ENCODE peak calls at places on chromosome 16, in six cellular contexts. K is IMR-90, L is mesendoderm, M is H1, N is neuronal stem cell, Q is trophoblast cell. J is an unnamed sample.

GRCh38 chr16:46790599-46791270 is 40.2 kb downstream of the C16orf87 start:
- DNase-seq in N (no peak), Q (no peak), M (no peak), L (no peak), K (no peak), J (no peak)

GRCh38 chr16:76226011-76226410 is 51.2 kb upstream of the CNTNAP4 start:
- DNase-seq in Q (no peak), N (no peak), K (no peak), M (no peak), L (no peak), J (peak; percentile 82)

GRCh38 chr16:52498640-52499039 is 48.3 kb downstream of the TOX3 start:
- DNase-seq in M (no peak), K (no peak), L (peak; percentile 6), Q (no peak), N (no peak), J (no peak)

GRCh38 chr16:53545433-53545832 is 42.4 kb upstream of the AKTIP start:
- DNase-seq in K (no peak), Q (peak; percentile 58), L (no peak), M (no peak), N (no peak), J (no peak)

GRCh38 chr16:82331397-82331796 is 161.4 kb upstream of the MPHOSPH6 start:
- DNase-seq in M (no peak), K (no peak), Q (no peak), N (no peak), L (no peak), J (no peak)

GRCh38 chr16:17026600-17027242 is 444.0 kb downstream of the XYLT1 start:
- DNase-seq in Q (no peak), K (no peak), L (no peak), M (no peak), N (no peak), J (no peak)

GRCh38 chr16:89069920-89070319 is 23.7 kb upstream of the ACSF3 start:
- DNase-seq in M (no peak), L (no peak), Q (no peak), N (no peak), K (no peak), J (no peak)

GRCh38 chr16:56349086-56349415 is 76.3 kb downstream of the AMFR start:
- DNase-seq in N (no peak), L (no peak), Q (no peak), K (no peak), M (no peak), J (no peak)

GRCh38 chr16:88759245-88759975 is 25.6 kb downstream of the PIEZO1 start:
- DNase-seq in L (peak; percentile 70), M (no peak), N (no peak), K (peak; percentile 49), Q (no peak), J (peak; percentile 81)

GRCh38 chr16:2511128-2511785 is 2.5 kb upstream of the ATP6V0C start:
- DNase-seq in L (peak; percentile 47), M (no peak), N (no peak), Q (no peak), K (peak; percentile 71), J (peak; percentile 78)

GRCh38 chr16:17134586-17134985 is 336.2 kb downstream of the XYLT1 start:
- DNase-seq in M (no peak), Q (no peak), N (no peak), K (no peak), L (no peak), J (no peak)

GRCh38 chr16:14394834-14395233 is 235.2 kb downstream of the PARN start:
- DNase-seq in N (no peak), L (no peak), M (no peak), Q (no peak), K (no peak), J (no peak)

GRCh38 chr16:18782697-18783429 is 7.3 kb downstream of the RPS15A start:
- DNase-seq in Q (no peak), N (no peak), M (no peak), K (no peak), L (no peak), J (no peak)

GRCh38 chr16:15775209-15775608 is 81.6 kb downstream of the MYH11 start:
- DNase-seq in N (no peak), Q (no peak), K (peak; percentile 58), M (no peak), L (peak; percentile 60), J (peak; percentile 41)

GRCh38 chr16:76583466-76583865 is 306.3 kb downstream of the CNTNAP4 start:
- DNase-seq in M (no peak), Q (no peak), L (no peak), K (no peak), N (no peak), J (no peak)

GRCh38 chr16:29675811-29676643 is 3.0 kb upstream of the QPRT start:
- DNase-seq in L (peak; percentile 87), N (no peak), K (peak; percentile 18), Q (peak; percentile 42), M (no peak), J (peak; percentile 63)

GRCh38 chr16:77993586-77993985 is 28.8 kb upstream of the CLEC3A start:
- DNase-seq in N (no peak), K (peak; percentile 35), M (no peak), L (peak; percentile 86), Q (peak; percentile 86), J (peak; percentile 78)

GRCh38 chr16:70428178-70428998 is 10.5 kb downstream of the ST3GAL2 start:
- DNase-seq in K (peak; percentile 97), L (peak; percentile 99), M (no peak), Q (peak; percentile 92), N (no peak), J (peak; percentile 98)

GRCh38 chr16:70430667-70431536 is 8.0 kb downstream of the ST3GAL2 start:
- DNase-seq in L (peak; percentile 69), M (no peak), N (no peak), K (peak; percentile 24), Q (peak; percentile 85), J (peak; percentile 55)

GRCh38 chr16:70432304-70432799 is 6.5 kb downstream of the ST3GAL2 start:
- DNase-seq in L (no peak), Q (peak; percentile 22), N (no peak), M (no peak), K (no peak), J (peak; percentile 39)

GRCh38 chr16:70427786-70428177 is 11.1 kb downstream of the ST3GAL2 start:
- DNase-seq in Q (no peak), L (no peak), M (no peak), N (no peak), K (no peak), J (no peak)

GRCh38 chr16:70429888-70430666 is 8.8 kb downstream of the ST3GAL2 start:
- DNase-seq in Q (peak; percentile 21), L (no peak), N (no peak), K (no peak), M (no peak), J (no peak)
- H3K4ac ChIP-seq in Q (peak overlapping the region; percentile 74), L (peak overlapping the region; percentile 84), N (no peak overlapping the region), K (peak overlapping the region; percentile 84), M (peak overlapping the region; percentile 96), J (peak overlapping the region; percentile 98)

DNA sequence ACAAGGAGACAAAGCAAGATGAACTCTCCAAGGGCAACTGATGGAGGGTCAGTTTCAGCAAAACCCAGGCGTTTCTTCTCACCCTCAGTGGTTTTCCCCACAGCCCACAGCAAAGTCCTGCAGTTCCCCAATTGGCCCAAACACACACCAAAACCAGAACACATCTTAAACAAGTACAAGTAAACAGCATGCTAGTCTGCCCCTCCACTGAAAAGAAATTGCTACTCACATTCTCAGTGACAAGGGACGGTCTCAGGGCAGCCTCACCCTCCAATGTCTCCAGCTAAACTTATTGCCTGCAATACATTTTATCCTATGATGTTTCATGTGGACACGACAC is 300.6 kb upstream of the IRX3 start:
- DNase-seq in Q (no peak), N (no peak), M (no peak), L (no peak), K (no peak), J (no peak)
- H3K36me3 ChIP-seq in Q (no peaks in the 10 kb centered on the region), N (no peaks in the 10 kb centered on the region), M (no peaks in the 10 kb centered on the region), L (no peaks in the 10 kb centered on the region), K (no peaks in the 10 kb centered on the region), J (no peaks in the 10 kb centered on the region)

GRCh38 chr16:58495861-58496331 is 4.0 kb upstream of the NDRG4 start:
- DNase-seq in K (no peak), Q (no peak), L (no peak), N (no peak), M (no peak), J (no peak)

GRCh38 chr16:58492066-58492465 is 7.9 kb upstream of the NDRG4 start:
- DNase-seq in Q (no peak), M (no peak), K (no peak), N (no peak), L (no peak), J (no peak)

GRCh38 chr16:58492735-58493134 is 7.2 kb upstream of the NDRG4 start:
- DNase-seq in M (no peak), L (peak; percentile 54), N (no peak), Q (no peak), K (no peak), J (no peak)

GRCh38 chr16:58494981-58495860 is 4.7 kb upstream of the NDRG4 start:
- DNase-seq in L (peak; percentile 99), Q (peak; percentile 81), M (no peak), N (peak; percentile 97), K (peak; percentile 99), J (peak; percentile 99)

GRCh38 chr16:58493756-58494431 is 6.0 kb upstream of the NDRG4 start:
- DNase-seq in N (no peak), M (no peak), L (no peak), Q (no peak), K (no peak), J (no peak)
- H3K4ac ChIP-seq in N (no peak overlapping the region), M (no peak overlapping the region), L (no peak overlapping the region), Q (no peak overlapping the region), K (no peak overlapping the region), J (no peak overlapping the region)

DNA sequence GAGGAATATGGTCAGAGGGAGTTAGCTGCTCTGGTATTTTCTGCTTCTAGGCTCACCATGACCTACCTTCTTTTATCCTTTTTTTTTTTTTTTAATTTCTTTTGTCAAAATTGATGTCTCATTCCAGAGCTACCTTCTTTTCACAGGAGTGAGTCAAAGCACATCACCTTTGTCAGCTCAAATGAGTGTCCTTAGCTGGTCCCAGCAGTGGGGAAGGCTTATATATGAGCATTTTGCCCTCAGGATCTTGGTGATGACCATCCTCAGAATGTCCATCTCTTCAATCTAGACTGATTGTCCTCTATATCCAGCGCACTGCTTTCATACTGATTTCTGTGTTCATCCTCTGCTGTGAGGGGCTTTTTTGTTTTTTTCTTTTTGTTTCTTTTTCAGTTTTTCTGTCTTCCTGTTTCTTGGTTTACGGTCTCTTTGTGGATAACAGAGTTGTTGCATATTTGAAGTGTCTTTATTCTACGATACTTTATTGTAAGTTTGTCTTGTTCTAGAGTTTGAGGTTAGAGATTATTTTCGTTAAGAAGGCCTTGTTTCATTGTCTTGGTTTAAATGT is 24.9 kb downstream of the CBFB start:
- DNase-seq in K (no peak), M (no peak), N (no peak), L (no peak), Q (peak; percentile 23), J (no peak)
- H3K36me3 ChIP-seq in K (peaks cover 5% of the 10 kb centered on the region), M (no peaks in the 10 kb centered on the region), N (no peaks in the 10 kb centered on the region), L (no peaks in the 10 kb centered on the region), Q (peaks cover 5% of the 10 kb centered on the region), J (peaks cover 13% of the 10 kb centered on the region)